ENCODE peak calls at places on chromosomes 2 and 18, in four cellular contexts. J is RKO, Y is mucosa of gallbladder, O is Kasumi-1. H is an unnamed sample.

GRCh38 chr18:7778181-7778580 is 211.1 kb downstream of the PTPRM start:
- DNase-seq in J (no peak), Y (no peak), O (no peak), H (no peak)

GRCh38 chr2:174332607-174333001 is 2.1 kb upstream of the SP9 start:
- DNase-seq in J (no peak), Y (no peak), O (no peak), H (no peak)

GRCh38 chr2:170747921-170748320 is 22.3 kb upstream of the ERICH2 start:
- DNase-seq in J (peak; percentile 76), Y (no peak), O (no peak), H (no peak)

GRCh38 chr2:226354434-226354833 is 445.2 kb downstream of the IRS1 start:
- DNase-seq in J (no peak), Y (no peak), O (no peak), H (no peak)

GRCh38 chr2:55519908-55520885 is 679 bp downstream of the CFAP36 start:
- DNase-seq in J (peak; percentile 59), Y (peak; percentile 20), O (peak; percentile 40), H (no peak)

GRCh38 chr2:55156326-55156725 is 75.8 kb downstream of the CLHC1 start:
- DNase-seq in J (no peak), Y (no peak), O (no peak), H (no peak)

GRCh38 chr2:6789559-6790138 is 76.1 kb downstream of the CMPK2 start:
- DNase-seq in J (no peak), Y (no peak), O (no peak), H (no peak)

GRCh38 chr2:135819211-135819610 is 17.8 kb downstream of the LCT start:
- DNase-seq in J (peak; percentile 48), Y (no peak), O (peak; percentile 95), H (no peak)

GRCh38 chr18:62301322-62301721 is 23.8 kb upstream of the TNFRSF11A start:
- DNase-seq in J (no peak), Y (no peak), O (no peak), H (no peak)

GRCh38 chr18:4468515-4468914 is 13.4 kb upstream of the DLGAP1 start:
- DNase-seq in J (no peak), Y (no peak), O (no peak), H (no peak)

GRCh38 chr18:31876707-31877106 is 66.2 kb downstream of the TRAPPC8 start:
- DNase-seq in J (no peak), Y (no peak), O (no peak), H (no peak)

GRCh38 chr18:13831864-13832508 is 8.0 kb downstream of the MC5R start:
- DNase-seq in J (peak; percentile 40), Y (no peak), O (no peak), H (no peak)

GRCh38 chr2:74238879-74239278 is 40.5 kb downstream of the MTHFD2 start:
- DNase-seq in J (peak; percentile 55), Y (no peak), O (no peak), H (no peak)

GRCh38 chr18:23503967-23504352 is 649 bp downstream of the RMC1 start:
- DNase-seq in J (peak; percentile 28), Y (no peak), O (no peak), H (no peak)

GRCh38 chr2:99573624-99574251 is 83.9 kb upstream of the REV1 start:
- DNase-seq in J (no peak), Y (no peak), O (no peak), H (no peak)

GRCh38 chr2:134352844-134353243 is 99.0 kb downstream of the MGAT5 start:
- DNase-seq in J (no peak), Y (no peak), O (no peak), H (no peak)

GRCh38 chr2:174522553-174522952 is 35.7 kb upstream of the GPR155 start:
- DNase-seq in J (peak; percentile 34), Y (no peak), O (peak; percentile 78), H (no peak)

GRCh38 chr18:76932026-76932819 is 109.9 kb downstream of the ZNF236 start:
- DNase-seq in J (no peak), Y (peak; percentile 63), O (no peak), H (no peak)

GRCh38 chr2:95389256-95390119 is 13.0 kb upstream of the FAHD2A start:
- DNase-seq in J (peak; percentile 59), Y (peak; percentile 46), O (peak; percentile 63), H (no peak)

GRCh38 chr2:92073036-92073814 is 2798.0 kb upstream of the TEKT4 start:
- DNase-seq in J (no peak), Y (no peak), O (no peak), H (no peak)

GRCh38 chr2:71685073-71685848 is 231.9 kb downstream of the DYSF start:
- DNase-seq in J (no peak), Y (no peak), O (no peak), H (no peak)

GRCh38 chr18:11518788-11519685 is 90.4 kb upstream of the SLC35G4 start:
- DNase-seq in J (peak; percentile 67), Y (peak; percentile 29), O (peak; percentile 82), H (no peak)

GRCh38 chr2:212737773-212738172 is 199.2 kb upstream of the ERBB4 start:
- DNase-seq in J (no peak), Y (no peak), O (no peak), H (no peak)

GRCh38 chr2:205936446-205936845 is 149.5 kb downstream of the INO80D start:
- DNase-seq in J (no peak), Y (no peak), O (no peak), H (no peak)

GRCh38 chr2:130327703-130328527 is 14.8 kb upstream of the IMP4 start:
- DNase-seq in J (no peak), Y (no peak), O (no peak), H (no peak)

GRCh38 chr2:96251721-96252292 is 14.0 kb downstream of the TMEM127 start:
- DNase-seq in J (peak; percentile 64), Y (peak; percentile 34), O (no peak), H (no peak)

GRCh38 chr2:600542-601386 is 76.4 kb downstream of the TMEM18 start:
- DNase-seq in J (no peak), Y (no peak), O (no peak), H (no peak)

GRCh38 chr2:232437130-232437620 is 18.8 kb upstream of the ALPI start:
- DNase-seq in J (no peak), Y (no peak), O (no peak), H (no peak)

GRCh38 chr2:182980115-182980514 is 58.1 kb downstream of the NCKAP1 start:
- DNase-seq in J (peak; percentile 87), Y (no peak), O (peak; percentile 96), H (peak; percentile 1)

GRCh38 chr2:217790681-217791392 is 212.0 kb downstream of the TNS1 start:
- DNase-seq in J (peak; percentile 44), Y (no peak), O (no peak), H (no peak)

GRCh38 chr2:232117413-232117812 is 155.9 kb downstream of the DIS3L2 start:
- DNase-seq in J (no peak), Y (no peak), O (no peak), H (no peak)

H was measured in NCI-H1092.